ENCODE peak calls at places on chromosomes 7 and 10, in eight cellular contexts. One of them, this sample, is unnamed.

GRCh38 chr7:83876593-83876992 is 227.7 kb upstream of the SEMA3E start:
- DNase-seq in stimulated activated CD4-positive, alpha-beta T cell treated with anti-CD3 and anti-CD28 coated beads, Interleukin-2, amount 100 ng/mL, for 48 hours: no peak
- DNase-seq in choroid plexus epithelial cell: peak; percentile 55
- DNase-seq in ovary: no peak
- DNase-seq in mucosa of gallbladder: no peak
- DNase-seq in dorsolateral prefrontal cortex: no peak
- DNase-seq in fibroblast of mammary gland: peak; percentile 88
- DNase-seq in neural progenitor cell: no peak
- DNase-seq in this sample: no peak

GRCh38 chr10:109895095-109895818 is 28.1 kb downstream of the XPNPEP1 start:
- DNase-seq in stimulated activated CD4-positive, alpha-beta T cell treated with anti-CD3 and anti-CD28 coated beads, Interleukin-2, amount 100 ng/mL, for 48 hours: no peak
- DNase-seq in choroid plexus epithelial cell: peak; percentile 73
- DNase-seq in ovary: no peak
- DNase-seq in mucosa of gallbladder: peak; percentile 39
- DNase-seq in dorsolateral prefrontal cortex: peak; percentile 77
- DNase-seq in fibroblast of mammary gland: peak; percentile 45
- DNase-seq in neural progenitor cell: no peak
- DNase-seq in this sample: no peak

GRCh38 chr10:122557516-122557915 is 3.0 kb upstream of the DMBT1 start:
- DNase-seq in stimulated activated CD4-positive, alpha-beta T cell treated with anti-CD3 and anti-CD28 coated beads, Interleukin-2, amount 100 ng/mL, for 48 hours: no peak
- DNase-seq in choroid plexus epithelial cell: peak; percentile 17
- DNase-seq in ovary: no peak
- DNase-seq in mucosa of gallbladder: no peak
- DNase-seq in dorsolateral prefrontal cortex: no peak
- DNase-seq in fibroblast of mammary gland: no peak
- DNase-seq in neural progenitor cell: peak; percentile 39
- DNase-seq in this sample: no peak

GRCh38 chr10:91190876-91191580 is 29.4 kb upstream of the PCGF5 start:
- DNase-seq in stimulated activated CD4-positive, alpha-beta T cell treated with anti-CD3 and anti-CD28 coated beads, Interleukin-2, amount 100 ng/mL, for 48 hours: no peak
- DNase-seq in choroid plexus epithelial cell: no peak
- DNase-seq in ovary: no peak
- DNase-seq in mucosa of gallbladder: no peak
- DNase-seq in dorsolateral prefrontal cortex: no peak
- DNase-seq in fibroblast of mammary gland: peak; percentile 50
- DNase-seq in neural progenitor cell: no peak
- DNase-seq in this sample: no peak

GRCh38 chr7:115941703-115942268 is 88.8 kb downstream of the TFEC start:
- DNase-seq in stimulated activated CD4-positive, alpha-beta T cell treated with anti-CD3 and anti-CD28 coated beads, Interleukin-2, amount 100 ng/mL, for 48 hours: no peak
- DNase-seq in choroid plexus epithelial cell: peak; percentile 79
- DNase-seq in ovary: no peak
- DNase-seq in mucosa of gallbladder: no peak
- DNase-seq in dorsolateral prefrontal cortex: no peak
- DNase-seq in fibroblast of mammary gland: peak; percentile 49
- DNase-seq in neural progenitor cell: no peak
- DNase-seq in this sample: peak; percentile 52

GRCh38 chr7:74542558-74543117 is 88.9 kb downstream of the GTF2IRD1 start:
- DNase-seq in stimulated activated CD4-positive, alpha-beta T cell treated with anti-CD3 and anti-CD28 coated beads, Interleukin-2, amount 100 ng/mL, for 48 hours: no peak
- DNase-seq in choroid plexus epithelial cell: no peak
- DNase-seq in ovary: no peak
- DNase-seq in mucosa of gallbladder: no peak
- DNase-seq in dorsolateral prefrontal cortex: peak; percentile 64
- DNase-seq in fibroblast of mammary gland: no peak
- DNase-seq in neural progenitor cell: no peak
- DNase-seq in this sample: peak; percentile 11

GRCh38 chr7:102273749-102274712 is 12.6 kb upstream of the SH2B2 start:
- DNase-seq in stimulated activated CD4-positive, alpha-beta T cell treated with anti-CD3 and anti-CD28 coated beads, Interleukin-2, amount 100 ng/mL, for 48 hours: no peak
- DNase-seq in choroid plexus epithelial cell: peak; percentile 67
- DNase-seq in ovary: no peak
- DNase-seq in mucosa of gallbladder: peak; percentile 66
- DNase-seq in dorsolateral prefrontal cortex: no peak
- DNase-seq in fibroblast of mammary gland: peak; percentile 57
- DNase-seq in neural progenitor cell: no peak
- DNase-seq in this sample: no peak

GRCh38 chr10:11533328-11533781 is 78.1 kb downstream of the USP6NL start:
- DNase-seq in stimulated activated CD4-positive, alpha-beta T cell treated with anti-CD3 and anti-CD28 coated beads, Interleukin-2, amount 100 ng/mL, for 48 hours: no peak
- DNase-seq in choroid plexus epithelial cell: peak; percentile 53
- DNase-seq in ovary: no peak
- DNase-seq in mucosa of gallbladder: no peak
- DNase-seq in dorsolateral prefrontal cortex: no peak
- DNase-seq in fibroblast of mammary gland: peak; percentile 74
- DNase-seq in neural progenitor cell: peak; percentile 34
- DNase-seq in this sample: no peak

GRCh38 chr7:99078416-99078815 is 65.5 kb downstream of the SMURF1 start:
- DNase-seq in stimulated activated CD4-positive, alpha-beta T cell treated with anti-CD3 and anti-CD28 coated beads, Interleukin-2, amount 100 ng/mL, for 48 hours: no peak
- DNase-seq in choroid plexus epithelial cell: no peak
- DNase-seq in ovary: no peak
- DNase-seq in mucosa of gallbladder: no peak
- DNase-seq in dorsolateral prefrontal cortex: no peak
- DNase-seq in fibroblast of mammary gland: no peak
- DNase-seq in neural progenitor cell: no peak
- DNase-seq in this sample: no peak

GRCh38 chr10:11654659-11655058 is 43.2 kb upstream of the USP6NL start:
- DNase-seq in stimulated activated CD4-positive, alpha-beta T cell treated with anti-CD3 and anti-CD28 coated beads, Interleukin-2, amount 100 ng/mL, for 48 hours: no peak
- DNase-seq in choroid plexus epithelial cell: no peak
- DNase-seq in ovary: no peak
- DNase-seq in mucosa of gallbladder: no peak
- DNase-seq in dorsolateral prefrontal cortex: no peak
- DNase-seq in fibroblast of mammary gland: no peak
- DNase-seq in neural progenitor cell: no peak
- DNase-seq in this sample: no peak

GRCh38 chr10:124001391-124002260 is 91.8 kb downstream of the CHST15 start:
- DNase-seq in stimulated activated CD4-positive, alpha-beta T cell treated with anti-CD3 and anti-CD28 coated beads, Interleukin-2, amount 100 ng/mL, for 48 hours: no peak
- DNase-seq in choroid plexus epithelial cell: no peak
- DNase-seq in ovary: peak; percentile 24
- DNase-seq in mucosa of gallbladder: peak; percentile 8
- DNase-seq in dorsolateral prefrontal cortex: peak; percentile 40
- DNase-seq in fibroblast of mammary gland: no peak
- DNase-seq in neural progenitor cell: no peak
- DNase-seq in this sample: no peak

GRCh38 chr7:28890137-28890536 is 68.0 kb downstream of the TRIL start:
- DNase-seq in stimulated activated CD4-positive, alpha-beta T cell treated with anti-CD3 and anti-CD28 coated beads, Interleukin-2, amount 100 ng/mL, for 48 hours: no peak
- DNase-seq in choroid plexus epithelial cell: no peak
- DNase-seq in ovary: no peak
- DNase-seq in mucosa of gallbladder: peak; percentile 19
- DNase-seq in dorsolateral prefrontal cortex: no peak
- DNase-seq in fibroblast of mammary gland: no peak
- DNase-seq in neural progenitor cell: no peak
- DNase-seq in this sample: no peak